ENCODE peak calls at places on chromosomes 13 and 19, in six cellular contexts. F is activated CD8-positive, alpha-beta memory T cell treated with anti-CD3 and anti-CD28 coated beads, Interleukin-2, amount 50 U/mL, for 48 hours; M is ELR; H is ovary; W is kidney glomerular epithelial cell; E is GM10248. L is an unnamed sample.

GRCh38 chr13:53127378-53127777 is 98.8 kb downstream of the OLFM4 start:
- DNase-seq in F (no peak), M (no peak), H (no peak), W (no peak), E (no peak), L (no peak)

GRCh38 chr13:64057372-64058020 is 2641.8 kb upstream of the PCDH20 start:
- DNase-seq in F (no peak), M (no peak), H (no peak), W (no peak), E (no peak), L (no peak)

GRCh38 chr13:112723771-112724170 is 33.9 kb downstream of the ATP11A start:
- DNase-seq in F (no peak), M (no peak), H (peak; percentile 42), W (no peak), E (no peak), L (no peak)

GRCh38 chr19:43767316-43767715 is 12.6 kb upstream of the SMG9 start:
- DNase-seq in F (no peak), M (no peak), H (no peak), W (no peak), E (no peak), L (no peak)

GRCh38 chr19:48461982-48462655 is 6.7 kb downstream of the KCNJ14 start:
- DNase-seq in F (no peak), M (peak; percentile 44), H (no peak), W (no peak), E (no peak), L (no peak)

GRCh38 chr13:23770428-23770827 is 118.8 kb downstream of the MIPEP start:
- DNase-seq in F (no peak), M (no peak), H (no peak), W (no peak), E (no peak), L (no peak)

GRCh38 chr19:17323274-17323972 is 11.2 kb downstream of the ANO8 start:
- DNase-seq in F (no peak), M (no peak), H (no peak), W (no peak), E (no peak), L (no peak)

GRCh38 chr13:39682310-39682709 is 26.8 kb downstream of the COG6 start:
- DNase-seq in F (no peak), M (no peak), H (no peak), W (no peak), E (no peak), L (no peak)

L was measured in pancreas.